ENCODE peak calls at places on chromosomes 16 and 17, in six cellular contexts. One of them, this sample, is unnamed.

GRCh38 chr17:44919411-44919810 is 4.1 kb upstream of the GFAP start:
- DNase-seq in stimulated activated CD8-positive, alpha-beta memory T cell treated with anti-CD3 and anti-CD28 coated beads, Interleukin-4, amount 100 ng/mL, for 4 hours: no peak
- DNase-seq in NAMALWA: no peak
- DNase-seq in body of pancreas: no peak
- DNase-seq in non-pigmented ciliary epithelial cell: no peak
- DNase-seq in hippocampal formation: no peak
- DNase-seq in this sample: no peak

GRCh38 chr17:13518271-13519000 is 83.3 kb downstream of the HS3ST3A1 start:
- DNase-seq in NAMALWA: no peak
- DNase-seq in hippocampal formation: no peak
- DNase-seq in non-pigmented ciliary epithelial cell: peak; percentile 54
- DNase-seq in body of pancreas: no peak
- DNase-seq in stimulated activated CD8-positive, alpha-beta memory T cell treated with anti-CD3 and anti-CD28 coated beads, Interleukin-4, amount 100 ng/mL, for 4 hours: no peak
- DNase-seq in this sample: no peak

GRCh38 chr16:22659933-22660332 is 149.2 kb downstream of the NPIPB5 start:
- DNase-seq in hippocampal formation: no peak
- DNase-seq in body of pancreas: no peak
- DNase-seq in NAMALWA: no peak
- DNase-seq in stimulated activated CD8-positive, alpha-beta memory T cell treated with anti-CD3 and anti-CD28 coated beads, Interleukin-4, amount 100 ng/mL, for 4 hours: no peak
- DNase-seq in non-pigmented ciliary epithelial cell: no peak
- DNase-seq in this sample: no peak

GRCh38 chr17:44345497-44346026 is 460 bp downstream of the GRN start:
- DNase-seq in hippocampal formation: peak; percentile 48
- DNase-seq in non-pigmented ciliary epithelial cell: no peak
- DNase-seq in body of pancreas: peak; percentile 62
- DNase-seq in stimulated activated CD8-positive, alpha-beta memory T cell treated with anti-CD3 and anti-CD28 coated beads, Interleukin-4, amount 100 ng/mL, for 4 hours: peak; percentile 20
- DNase-seq in NAMALWA: peak; percentile 82
- DNase-seq in this sample: peak; percentile 74

GRCh38 chr17:30236807-30237206 is 1.3 kb upstream of the SLC6A4 start:
- DNase-seq in non-pigmented ciliary epithelial cell: no peak
- DNase-seq in hippocampal formation: peak; percentile 0
- DNase-seq in NAMALWA: no peak
- DNase-seq in stimulated activated CD8-positive, alpha-beta memory T cell treated with anti-CD3 and anti-CD28 coated beads, Interleukin-4, amount 100 ng/mL, for 4 hours: no peak
- DNase-seq in body of pancreas: peak; percentile 63
- DNase-seq in this sample: peak; percentile 35

GRCh38 chr16:3578610-3579551 is 1.7 kb upstream of the NLRC3 start:
- DNase-seq in non-pigmented ciliary epithelial cell: no peak
- DNase-seq in body of pancreas: peak; percentile 9
- DNase-seq in hippocampal formation: no peak
- DNase-seq in stimulated activated CD8-positive, alpha-beta memory T cell treated with anti-CD3 and anti-CD28 coated beads, Interleukin-4, amount 100 ng/mL, for 4 hours: peak; percentile 14
- DNase-seq in NAMALWA: peak; percentile 83
- DNase-seq in this sample: no peak

GRCh38 chr17:80025140-80025539 is 10.5 kb downstream of the TBC1D16 start:
- DNase-seq in NAMALWA: no peak
- DNase-seq in stimulated activated CD8-positive, alpha-beta memory T cell treated with anti-CD3 and anti-CD28 coated beads, Interleukin-4, amount 100 ng/mL, for 4 hours: no peak
- DNase-seq in non-pigmented ciliary epithelial cell: no peak
- DNase-seq in body of pancreas: no peak
- DNase-seq in hippocampal formation: no peak
- DNase-seq in this sample: no peak

GRCh38 chr17:38705523-38705802 is 390 bp downstream of the MLLT6 start:
- DNase-seq in hippocampal formation: no peak
- DNase-seq in stimulated activated CD8-positive, alpha-beta memory T cell treated with anti-CD3 and anti-CD28 coated beads, Interleukin-4, amount 100 ng/mL, for 4 hours: no peak
- DNase-seq in body of pancreas: no peak
- DNase-seq in non-pigmented ciliary epithelial cell: no peak
- DNase-seq in NAMALWA: no peak
- DNase-seq in this sample: no peak